ENCODE peak calls at places on chromosomes 1 and 21, in eight cellular contexts. E is AG09309; Z is head of caudate nucleus; F is hepatocyte; V is ELR; M is stimulated activated CD8-positive, alpha-beta memory T cell treated with anti-CD3 and anti-CD28 coated beads, Interleukin-2, amount 100 ng/mL, for 48 hours; J is HCEC 1CT; H is MCF 10A. D is an unnamed sample.

GRCh38 chr1:90717665-90718410 is 736 bp upstream of the BARHL2 start:
- DNase-seq in F (peak), M (no peak), H (no peak), Z (no peak), V (no peak), E (no peak), J (no peak), D (no peak)

GRCh38 chr21:45524756-45525152 is 17.5 kb downstream of the SLC19A1 start:
- DNase-seq in H (no peak), Z (no peak), V (no peak), J (no peak), M (no peak), E (no peak), F (no peak), D (no peak)

GRCh38 chr1:118948351-118948750 is 39.8 kb downstream of the TBX15 start:
- DNase-seq in F (no peak), Z (no peak), V (no peak), E (no peak), M (no peak), H (no peak), J (peak), D (no peak)

GRCh38 chr1:203182377-203182927 is 4.1 kb downstream of the CHI3L1 start:
- DNase-seq in E (no peak), V (no peak), H (no peak), Z (no peak), F (no peak), M (no peak), J (no peak), D (no peak)

GRCh38 chr1:118961156-118961555 is 27.0 kb downstream of the TBX15 start:
- DNase-seq in E (no peak), H (no peak), M (no peak), Z (no peak), V (peak), F (no peak), J (peak), D (no peak)

GRCh38 chr1:219085988-219086387 is 87.7 kb upstream of the LYPLAL1 start:
- DNase-seq in H (no peak), F (no peak), J (peak), M (no peak), V (peak), E (peak), Z (no peak), D (no peak)

GRCh38 chr1:107594541-107594940 is 370.4 kb downstream of the VAV3 start:
- DNase-seq in M (no peak), E (no peak), F (no peak), Z (no peak), H (no peak), V (no peak), J (no peak), D (no peak)

GRCh38 chr1:247518613-247518891 is 17.7 kb downstream of the OR2C3 start:
- DNase-seq in M (no peak), V (no peak), H (no peak), E (no peak), Z (no peak), J (no peak), F (no peak), D (no peak)

GRCh38 chr1:117244971-117245370 is 34.2 kb upstream of the VTCN1 start:
- DNase-seq in Z (no peak), J (no peak), M (no peak), H (no peak), V (no peak), E (no peak), F (no peak), D (no peak)

GRCh38 chr1:173318788-173319187 is 111.7 kb upstream of the TNFSF4 start:
- DNase-seq in M (no peak), H (no peak), E (no peak), V (no peak), F (no peak), Z (no peak), J (no peak), D (no peak)

GRCh38 chr1:65471901-65472332 is 51.4 kb downstream of the LEPR start:
- DNase-seq in H (no peak), M (no peak), J (no peak), Z (no peak), E (peak), F (no peak), V (no peak), D (no peak)

GRCh38 chr1:94698759-94699502 is 121.2 kb upstream of the SLC44A3 start:
- DNase-seq in M (no peak), Z (no peak), F (peak), H (no peak), J (peak), E (no peak), V (peak), D (no peak)

GRCh38 chr1:156444407-156445001 is 56.1 kb downstream of the MEF2D start:
- DNase-seq in H (peak), F (no peak), J (no peak), M (no peak), Z (peak), V (peak), E (no peak), D (no peak)

GRCh38 chr21:31618696-31619430 is 40.6 kb upstream of the SOD1 start:
- DNase-seq in V (no peak), M (no peak), E (no peak), H (no peak), F (no peak), Z (no peak), J (no peak), D (no peak)

GRCh38 chr21:15870819-15871218 is 141.0 kb downstream of the USP25 start:
- DNase-seq in F (no peak), J (no peak), Z (no peak), V (no peak), E (no peak), M (no peak), H (no peak), D (no peak)

GRCh38 chr1:3652538-3653285 is 396 bp downstream of the TP73 start:
- DNase-seq in V (no peak), E (no peak), F (no peak), M (no peak), J (no peak), Z (no peak), H (no peak), D (no peak)

GRCh38 chr21:35864039-35864438 is 196.3 kb downstream of the SETD4 start:
- DNase-seq in J (no peak), E (no peak), M (no peak), V (no peak), Z (no peak), F (no peak), H (no peak), D (no peak)

GRCh38 chr1:221439734-221440436 is 302.0 kb downstream of the DUSP10 start:
- DNase-seq in E (peak), F (peak), H (peak), M (peak), J (peak), V (peak), Z (no peak), D (no peak)

GRCh38 chr1:214552174-214552608 is 789 bp upstream of the PTPN14 start:
- DNase-seq in E (no peak), H (peak), J (peak), V (peak), Z (peak), M (no peak), F (peak), D (peak)

GRCh38 chr1:202320081-202320405 is 21.7 kb downstream of the UBE2T start:
- DNase-seq in M (no peak), J (no peak), H (no peak), V (no peak), Z (no peak), F (no peak), E (no peak), D (no peak)

GRCh38 chr1:169788402-169788801 is 6.3 kb downstream of the METTL18 start:
- DNase-seq in H (no peak), F (no peak), J (no peak), V (no peak), E (no peak), M (no peak), Z (no peak), D (no peak)

GRCh38 chr1:22957066-22957465 is 15.6 kb downstream of the LACTBL1 start:
- DNase-seq in M (no peak), H (no peak), V (no peak), E (no peak), F (no peak), J (no peak), Z (no peak), D (no peak)

GRCh38 chr1:38758824-38759223 is 100.7 kb downstream of the RRAGC start:
- DNase-seq in J (no peak), F (no peak), V (no peak), E (no peak), Z (no peak), H (no peak), M (no peak), D (no peak)

GRCh38 chr1:21184266-21184665 is 7.6 kb upstream of the EIF4G3 start:
- DNase-seq in Z (no peak), F (no peak), V (no peak), E (no peak), H (no peak), M (no peak), J (no peak), D (no peak)

GRCh38 chr1:18951818-18952391 is 4.6 kb downstream of the IFFO2 start:
- DNase-seq in Z (no peak), J (no peak), F (no peak), V (no peak), M (peak), E (no peak), H (no peak), D (no peak)

GRCh38 chr1:206507395-206508129 is at the start of gene RASSF5:
- DNase-seq in H (peak), J (peak), M (peak), V (peak), F (peak), Z (peak), E (no peak), D (peak)

GRCh38 chr21:26732442-26733221 is 112.6 kb downstream of the ADAMTS1 start:
- DNase-seq in H (peak), J (peak), Z (peak), V (peak), F (peak), M (no peak), E (no peak), D (peak)

GRCh38 chr1:64163972-64164371 is 39.5 kb upstream of the UBE2U start:
- DNase-seq in J (peak), V (peak), Z (no peak), F (peak), E (peak), M (no peak), H (peak), D (no peak)

GRCh38 chr21:41754481-41754891 is 12.4 kb downstream of the RIPK4 start:
- DNase-seq in Z (no peak), V (no peak), J (no peak), H (no peak), M (no peak), F (no peak), E (no peak), D (no peak)

GRCh38 chr1:245155186-245156040 is 628 bp downstream of the KIF26B start:
- DNase-seq in Z (peak), H (peak), E (no peak), M (no peak), V (peak), F (peak), J (no peak), D (no peak)

GRCh38 chr1:33616780-33617179 is 144.3 kb downstream of the ZSCAN20 start:
- DNase-seq in E (no peak), F (no peak), J (no peak), Z (no peak), V (no peak), M (no peak), H (no peak), D (no peak)

GRCh38 chr1:231677442-231677841 is 50.9 kb downstream of the DISC1 start:
- DNase-seq in H (no peak), F (no peak), M (no peak), Z (no peak), E (no peak), J (no peak), V (no peak), D (no peak)

GRCh38 chr1:172144445-172145060 is 275.9 kb upstream of the C1orf105 start:
- DNase-seq in V (peak), M (no peak), F (peak), H (no peak), J (peak), Z (no peak), E (peak), D (peak)

GRCh38 chr1:5977494-5978444 is 14.5 kb downstream of the NPHP4 start:
- DNase-seq in E (no peak), Z (no peak), F (no peak), H (no peak), M (no peak), J (no peak), V (no peak), D (no peak)

GRCh38 chr1:17624540-17625256 is 85.2 kb downstream of the ARHGEF10L start:
- DNase-seq in V (peak), J (peak), M (no peak), F (no peak), E (no peak), H (peak), Z (no peak), D (peak)

GRCh38 chr1:59674605-59675004 is 140.1 kb upstream of the HOOK1 start:
- DNase-seq in H (peak), M (no peak), V (no peak), Z (no peak), J (peak), E (no peak), F (no peak), D (no peak)

GRCh38 chr1:223500560-223501425 is 107.6 kb downstream of the CCDC185 start:
- DNase-seq in M (peak), V (peak), J (peak), E (peak), Z (peak), F (peak), H (peak), D (peak)

GRCh38 chr1:162709870-162710269 is 77.6 kb downstream of the DDR2 start:
- DNase-seq in Z (no peak), M (no peak), H (no peak), J (peak), V (peak), F (no peak), E (no peak), D (no peak)